ENCODE peak calls at places on chromosomes 16 and 17, in four cellular contexts. One of them, this sample, is unnamed.

GRCh38 chr16:10182186-10182683 is at the start of gene GRIN2A:
- DNase-seq in NCI-H1694: no peak
- DNase-seq in dermis microvascular lymphatic vessel endothelial cell: no peak
- DNase-seq in MV-4-11: no peak
- DNase-seq in this sample: no peak

GRCh38 chr16:19127674-19128131 is 13.9 kb downstream of the ITPRIPL2 start:
- DNase-seq in MV-4-11: peak; percentile 84
- DNase-seq in dermis microvascular lymphatic vessel endothelial cell: no peak
- DNase-seq in NCI-H1694: no peak
- DNase-seq in this sample: no peak

GRCh38 chr17:60439501-60439900 is 17.2 kb downstream of the CHCT1 start:
- DNase-seq in MV-4-11: peak; percentile 51
- DNase-seq in NCI-H1694: no peak
- DNase-seq in dermis microvascular lymphatic vessel endothelial cell: peak; percentile 18
- DNase-seq in this sample: no peak

GRCh38 chr17:19250421-19251141 is 13.4 kb downstream of the EPN2 start:
- DNase-seq in NCI-H1694: peak; percentile 65
- DNase-seq in dermis microvascular lymphatic vessel endothelial cell: no peak
- DNase-seq in MV-4-11: no peak
- DNase-seq in this sample: peak; percentile 56

GRCh38 chr17:77432791-77433190 is 292.0 kb downstream of the SEC14L1 start:
- DNase-seq in MV-4-11: no peak
- DNase-seq in NCI-H1694: no peak
- DNase-seq in dermis microvascular lymphatic vessel endothelial cell: no peak
- DNase-seq in this sample: no peak

GRCh38 chr17:6402258-6402657 is 32.7 kb downstream of the AIPL1 start:
- DNase-seq in dermis microvascular lymphatic vessel endothelial cell: no peak
- DNase-seq in NCI-H1694: no peak
- DNase-seq in MV-4-11: no peak
- DNase-seq in this sample: no peak

GRCh38 chr16:27843800-27844199 is 219.7 kb downstream of the GSG1L start:
- DNase-seq in dermis microvascular lymphatic vessel endothelial cell: peak; percentile 21
- DNase-seq in MV-4-11: no peak
- DNase-seq in NCI-H1694: no peak
- DNase-seq in this sample: no peak

GRCh38 chr17:1271020-1271423 is 778 bp downstream of the BHLHA9 start:
- DNase-seq in dermis microvascular lymphatic vessel endothelial cell: no peak
- DNase-seq in NCI-H1694: no peak
- DNase-seq in MV-4-11: no peak
- DNase-seq in this sample: no peak

GRCh38 chr16:23401142-23401541 is 51.8 kb downstream of the COG7 start:
- DNase-seq in dermis microvascular lymphatic vessel endothelial cell: no peak
- DNase-seq in MV-4-11: no peak
- DNase-seq in NCI-H1694: no peak
- DNase-seq in this sample: no peak

GRCh38 chr16:15853021-15853420 is 3.8 kb downstream of the MYH11 start:
- DNase-seq in dermis microvascular lymphatic vessel endothelial cell: no peak
- DNase-seq in MV-4-11: no peak
- DNase-seq in NCI-H1694: no peak
- DNase-seq in this sample: no peak

GRCh38 chr16:15874745-15875314 is 13.6 kb downstream of the CEP20 start:
- DNase-seq in dermis microvascular lymphatic vessel endothelial cell: peak; percentile 80
- DNase-seq in NCI-H1694: peak; percentile 54
- DNase-seq in MV-4-11: no peak
- DNase-seq in this sample: no peak

GRCh38 chr17:39178516-39178915 is 12.6 kb upstream of the ARL5C start:
- DNase-seq in MV-4-11: peak; percentile 64
- DNase-seq in dermis microvascular lymphatic vessel endothelial cell: peak; percentile 82
- DNase-seq in NCI-H1694: no peak
- DNase-seq in this sample: no peak

GRCh38 chr17:30454635-30455034 is 22.6 kb upstream of the GOSR1 start:
- DNase-seq in MV-4-11: peak; percentile 88
- DNase-seq in dermis microvascular lymphatic vessel endothelial cell: no peak
- DNase-seq in NCI-H1694: no peak
- DNase-seq in this sample: no peak

GRCh38 chr16:21279501-21279900 is 1.4 kb upstream of the CRYM start:
- DNase-seq in MV-4-11: no peak
- DNase-seq in NCI-H1694: no peak
- DNase-seq in dermis microvascular lymphatic vessel endothelial cell: no peak
- DNase-seq in this sample: no peak

GRCh38 chr17:55268649-55269480 is 4.1 kb downstream of the HLF start:
- DNase-seq in NCI-H1694: no peak
- DNase-seq in dermis microvascular lymphatic vessel endothelial cell: no peak
- DNase-seq in MV-4-11: no peak
- DNase-seq in this sample: no peak

GRCh38 chr17:29145289-29146058 is 34.7 kb downstream of the MYO18A start:
- DNase-seq in MV-4-11: peak; percentile 81
- DNase-seq in dermis microvascular lymphatic vessel endothelial cell: peak; percentile 87
- DNase-seq in NCI-H1694: peak; percentile 71
- DNase-seq in this sample: peak; percentile 5

This sample was measured in NCI-H446 treated with DMSO at 0.1 percent for 48 hours.